ENCODE peak calls at places on chromosomes 6 and 20, in nine cellular contexts. J is AG09319; X is stimulated activated CD8-positive, alpha-beta memory T cell treated with anti-CD3 and anti-CD28 coated beads, Interleukin-7, amount 100 ng/mL, for 1 hour; I is left cardiac atrium; F is GM20000; S is NAMALWA; O is astrocyte of the hippocampus; U is ACHN; C is stimulated activated CD4-positive, alpha-beta T cell treated with anti-CD3 and anti-CD28 coated beads, Interleukin-2, amount 100 ng/mL, for 24 hours. N is an unnamed sample.

GRCh38 chr6:118317581-118318563 is 230.2 kb upstream of the PLN start:
- DNase-seq in J (peak; percentile 10), X (no peak), I (no peak), F (no peak), S (no peak), O (no peak), U (no peak), C (no peak), N (no peak)

GRCh38 chr6:7240351-7240750 is 72.6 kb downstream of the SSR1 start:
- DNase-seq in J (no peak), X (no peak), I (no peak), F (no peak), S (no peak), O (no peak), U (no peak), C (no peak), N (no peak)

GRCh38 chr6:70315096-70315751 is 12.3 kb upstream of the COL9A1 start:
- DNase-seq in J (no peak), X (no peak), I (no peak), F (peak; percentile 14), S (no peak), O (no peak), U (no peak), C (no peak), N (no peak)

GRCh38 chr6:167734662-167735497 is 91.8 kb upstream of the AFDN start:
- DNase-seq in J (no peak), X (no peak), I (no peak), F (no peak), S (peak; percentile 9), O (no peak), U (no peak), C (no peak), N (no peak)

GRCh38 chr6:84095156-84095555 is 61.6 kb downstream of the MRAP2 start:
- DNase-seq in J (no peak), X (no peak), I (no peak), F (no peak), S (no peak), O (no peak), U (no peak), C (no peak), N (no peak)

GRCh38 chr6:158536891-158537798 is 22.7 kb upstream of the TMEM181 start:
- DNase-seq in J (no peak), X (no peak), I (peak; percentile 58), F (peak; percentile 59), S (no peak), O (peak; percentile 49), U (peak; percentile 65), C (no peak), N (no peak)

GRCh38 chr20:34708621-34709043 is 4.5 kb downstream of the TP53INP2 start:
- DNase-seq in J (no peak), X (peak; percentile 32), I (peak; percentile 49), F (peak; percentile 73), S (peak; percentile 72), O (peak; percentile 61), U (peak; percentile 53), C (peak; percentile 58), N (peak; percentile 67)

GRCh38 chr6:7260291-7261029 is 52.5 kb downstream of the SSR1 start:
- DNase-seq in J (no peak), X (no peak), I (no peak), F (no peak), S (no peak), O (no peak), U (no peak), C (no peak), N (no peak)

GRCh38 chr20:20083796-20084195 is 31.5 kb downstream of the CFAP61 start:
- DNase-seq in J (peak; percentile 3), X (no peak), I (no peak), F (peak; percentile 43), S (peak; percentile 67), O (peak; percentile 40), U (peak; percentile 48), C (no peak), N (no peak)

GRCh38 chr6:6843057-6843627 is 254.6 kb downstream of the LY86 start:
- DNase-seq in J (no peak), X (no peak), I (no peak), F (no peak), S (no peak), O (peak; percentile 59), U (peak; percentile 8), C (no peak), N (no peak)

GRCh38 chr6:113825776-113826175 is 31.4 kb upstream of the MARCKS start:
- DNase-seq in J (no peak), X (no peak), I (peak; percentile 81), F (no peak), S (no peak), O (peak; percentile 96), U (no peak), C (no peak), N (no peak)

GRCh38 chr20:47664744-47665143 is 120.5 kb downstream of the SULF2 start:
- DNase-seq in J (no peak), X (no peak), I (no peak), F (no peak), S (no peak), O (no peak), U (no peak), C (no peak), N (no peak)

GRCh38 chr6:11909696-11910132 is 102.4 kb upstream of the HIVEP1 start:
- DNase-seq in J (no peak), X (no peak), I (no peak), F (no peak), S (no peak), O (peak; percentile 53), U (no peak), C (no peak), N (no peak)

GRCh38 chr6:131065824-131066171 is 2.8 kb upstream of the EPB41L2 start:
- DNase-seq in J (no peak), X (no peak), I (no peak), F (no peak), S (no peak), O (peak; percentile 13), U (no peak), C (no peak), N (no peak)

GRCh38 chr6:1502041-1502440 is 107.7 kb upstream of the FOXC1 start:
- DNase-seq in J (no peak), X (no peak), I (no peak), F (no peak), S (no peak), O (no peak), U (no peak), C (no peak), N (no peak)

GRCh38 chr20:41074441-41074840 is 45.8 kb downstream of the TOP1 start:
- DNase-seq in J (no peak), X (no peak), I (no peak), F (no peak), S (no peak), O (no peak), U (no peak), C (no peak), N (no peak)

GRCh38 chr6:144217264-144217663 is 66.9 kb downstream of the STX11 start:
- DNase-seq in J (no peak), X (no peak), I (no peak), F (no peak), S (no peak), O (no peak), U (no peak), C (no peak), N (no peak)

GRCh38 chr6:147390909-147391536 is 117.5 kb upstream of the SAMD5 start:
- DNase-seq in J (no peak), X (no peak), I (no peak), F (no peak), S (peak; percentile 45), O (peak; percentile 51), U (peak; percentile 24), C (no peak), N (no peak)

N was measured in right atrium auricular region.